ENCODE peak calls at places on chromosomes 2 and 18, in nine cellular contexts. One of them, this sample, is unnamed.

GRCh38 chr18:62510744-62511143 is 12.1 kb upstream of the ZCCHC2 start:
- DNase-seq in CD8-positive, alpha-beta T cell: no peak
- DNase-seq in endothelial cell: no peak
- DNase-seq in globus pallidus: no peak
- DNase-seq in SK-N-DZ: no peak
- DNase-seq in NCI-H2171 treated with DMSO at 0.1 percent for 48 hours: no peak
- DNase-seq in small intestine: no peak
- DNase-seq in activated naive CD8-positive, alpha-beta T cell treated with anti-CD3 and anti-CD28 coated beads for 36 hours: no peak
- DNase-seq in naive B cell: no peak
- DNase-seq in this sample: no peak

GRCh38 chr18:785242-785641 is 26.8 kb downstream of the YES1 start:
- DNase-seq in SK-N-DZ: no peak
- DNase-seq in globus pallidus: no peak
- DNase-seq in small intestine: no peak
- DNase-seq in naive B cell: no peak
- DNase-seq in NCI-H2171 treated with DMSO at 0.1 percent for 48 hours: no peak
- DNase-seq in activated naive CD8-positive, alpha-beta T cell treated with anti-CD3 and anti-CD28 coated beads for 36 hours: no peak
- DNase-seq in CD8-positive, alpha-beta T cell: no peak
- DNase-seq in endothelial cell: no peak
- DNase-seq in this sample: no peak

GRCh38 chr2:235984552-235984951 is 183.6 kb downstream of the GBX2 start:
- DNase-seq in naive B cell: no peak
- DNase-seq in activated naive CD8-positive, alpha-beta T cell treated with anti-CD3 and anti-CD28 coated beads for 36 hours: no peak
- DNase-seq in small intestine: no peak
- DNase-seq in endothelial cell: no peak
- DNase-seq in SK-N-DZ: no peak
- DNase-seq in NCI-H2171 treated with DMSO at 0.1 percent for 48 hours: no peak
- DNase-seq in globus pallidus: no peak
- DNase-seq in CD8-positive, alpha-beta T cell: no peak
- DNase-seq in this sample: no peak

GRCh38 chr2:240229603-240230423 is 89.4 kb upstream of the OTOS start:
- DNase-seq in small intestine: no peak
- DNase-seq in naive B cell: no peak
- DNase-seq in activated naive CD8-positive, alpha-beta T cell treated with anti-CD3 and anti-CD28 coated beads for 36 hours: no peak
- DNase-seq in CD8-positive, alpha-beta T cell: no peak
- DNase-seq in globus pallidus: no peak
- DNase-seq in NCI-H2171 treated with DMSO at 0.1 percent for 48 hours: no peak
- DNase-seq in SK-N-DZ: no peak
- DNase-seq in endothelial cell: peak; percentile 1
- DNase-seq in this sample: no peak

GRCh38 chr18:27114842-27115241 is 70.3 kb downstream of the CHST9 start:
- DNase-seq in SK-N-DZ: no peak
- DNase-seq in NCI-H2171 treated with DMSO at 0.1 percent for 48 hours: no peak
- DNase-seq in globus pallidus: no peak
- DNase-seq in small intestine: no peak
- DNase-seq in naive B cell: no peak
- DNase-seq in endothelial cell: no peak
- DNase-seq in activated naive CD8-positive, alpha-beta T cell treated with anti-CD3 and anti-CD28 coated beads for 36 hours: no peak
- DNase-seq in CD8-positive, alpha-beta T cell: no peak
- DNase-seq in this sample: no peak

GRCh38 chr2:171150694-171151285 is 9.9 kb downstream of the TLK1 start:
- DNase-seq in endothelial cell: no peak
- DNase-seq in activated naive CD8-positive, alpha-beta T cell treated with anti-CD3 and anti-CD28 coated beads for 36 hours: no peak
- DNase-seq in naive B cell: no peak
- DNase-seq in SK-N-DZ: no peak
- DNase-seq in small intestine: no peak
- DNase-seq in globus pallidus: no peak
- DNase-seq in CD8-positive, alpha-beta T cell: no peak
- DNase-seq in NCI-H2171 treated with DMSO at 0.1 percent for 48 hours: no peak
- DNase-seq in this sample: no peak

GRCh38 chr18:79903071-79903635 is 48.3 kb downstream of the SLC66A2 start:
- DNase-seq in NCI-H2171 treated with DMSO at 0.1 percent for 48 hours: no peak
- DNase-seq in activated naive CD8-positive, alpha-beta T cell treated with anti-CD3 and anti-CD28 coated beads for 36 hours: no peak
- DNase-seq in naive B cell: no peak
- DNase-seq in endothelial cell: no peak
- DNase-seq in CD8-positive, alpha-beta T cell: no peak
- DNase-seq in small intestine: no peak
- DNase-seq in SK-N-DZ: no peak
- DNase-seq in globus pallidus: no peak
- DNase-seq in this sample: no peak

GRCh38 chr2:19362094-19362649 is 3.7 kb upstream of the OSR1 start:
- DNase-seq in NCI-H2171 treated with DMSO at 0.1 percent for 48 hours: peak; percentile 87
- DNase-seq in CD8-positive, alpha-beta T cell: no peak
- DNase-seq in endothelial cell: no peak
- DNase-seq in SK-N-DZ: no peak
- DNase-seq in small intestine: peak; percentile 63
- DNase-seq in naive B cell: no peak
- DNase-seq in activated naive CD8-positive, alpha-beta T cell treated with anti-CD3 and anti-CD28 coated beads for 36 hours: no peak
- DNase-seq in globus pallidus: peak; percentile 51
- DNase-seq in this sample: no peak

GRCh38 chr2:36480028-36480427 is 117.9 kb downstream of the FEZ2 start:
- DNase-seq in NCI-H2171 treated with DMSO at 0.1 percent for 48 hours: no peak
- DNase-seq in SK-N-DZ: no peak
- DNase-seq in globus pallidus: no peak
- DNase-seq in small intestine: no peak
- DNase-seq in endothelial cell: no peak
- DNase-seq in CD8-positive, alpha-beta T cell: no peak
- DNase-seq in activated naive CD8-positive, alpha-beta T cell treated with anti-CD3 and anti-CD28 coated beads for 36 hours: no peak
- DNase-seq in naive B cell: no peak
- DNase-seq in this sample: no peak

GRCh38 chr18:58438161-58438983 is 190.5 kb downstream of the ALPK2 start:
- DNase-seq in CD8-positive, alpha-beta T cell: no peak
- DNase-seq in activated naive CD8-positive, alpha-beta T cell treated with anti-CD3 and anti-CD28 coated beads for 36 hours: no peak
- DNase-seq in small intestine: peak; percentile 76
- DNase-seq in naive B cell: no peak
- DNase-seq in NCI-H2171 treated with DMSO at 0.1 percent for 48 hours: no peak
- DNase-seq in SK-N-DZ: no peak
- DNase-seq in endothelial cell: no peak
- DNase-seq in globus pallidus: no peak
- DNase-seq in this sample: no peak

GRCh38 chr2:180705122-180705521 is 275.3 kb upstream of the UBE2E3 start:
- DNase-seq in NCI-H2171 treated with DMSO at 0.1 percent for 48 hours: no peak
- DNase-seq in naive B cell: no peak
- DNase-seq in CD8-positive, alpha-beta T cell: no peak
- DNase-seq in globus pallidus: no peak
- DNase-seq in activated naive CD8-positive, alpha-beta T cell treated with anti-CD3 and anti-CD28 coated beads for 36 hours: no peak
- DNase-seq in SK-N-DZ: no peak
- DNase-seq in endothelial cell: no peak
- DNase-seq in small intestine: no peak
- DNase-seq in this sample: no peak

GRCh38 chr2:45922577-45922988 is 271.1 kb downstream of the PRKCE start:
- DNase-seq in small intestine: peak; percentile 28
- DNase-seq in activated naive CD8-positive, alpha-beta T cell treated with anti-CD3 and anti-CD28 coated beads for 36 hours: no peak
- DNase-seq in endothelial cell: no peak
- DNase-seq in naive B cell: no peak
- DNase-seq in CD8-positive, alpha-beta T cell: no peak
- DNase-seq in globus pallidus: no peak
- DNase-seq in SK-N-DZ: peak; percentile 70
- DNase-seq in NCI-H2171 treated with DMSO at 0.1 percent for 48 hours: peak; percentile 77
- DNase-seq in this sample: no peak

GRCh38 chr2:17747684-17748452 is 5.7 kb downstream of the SMC6 start:
- DNase-seq in activated naive CD8-positive, alpha-beta T cell treated with anti-CD3 and anti-CD28 coated beads for 36 hours: no peak
- DNase-seq in small intestine: no peak
- DNase-seq in globus pallidus: no peak
- DNase-seq in naive B cell: no peak
- DNase-seq in CD8-positive, alpha-beta T cell: no peak
- DNase-seq in endothelial cell: no peak
- DNase-seq in SK-N-DZ: no peak
- DNase-seq in NCI-H2171 treated with DMSO at 0.1 percent for 48 hours: no peak
- DNase-seq in this sample: no peak

GRCh38 chr18:905307-905947 is 756 bp downstream of the ADCYAP1 start:
- DNase-seq in globus pallidus: no peak
- DNase-seq in NCI-H2171 treated with DMSO at 0.1 percent for 48 hours: no peak
- DNase-seq in naive B cell: no peak
- DNase-seq in small intestine: no peak
- DNase-seq in activated naive CD8-positive, alpha-beta T cell treated with anti-CD3 and anti-CD28 coated beads for 36 hours: no peak
- DNase-seq in SK-N-DZ: peak; percentile 23
- DNase-seq in endothelial cell: peak; percentile 20
- DNase-seq in CD8-positive, alpha-beta T cell: no peak
- DNase-seq in this sample: no peak

GRCh38 chr2:173652311-173652710 is 297.6 kb downstream of the CDCA7 start:
- DNase-seq in NCI-H2171 treated with DMSO at 0.1 percent for 48 hours: no peak
- DNase-seq in activated naive CD8-positive, alpha-beta T cell treated with anti-CD3 and anti-CD28 coated beads for 36 hours: no peak
- DNase-seq in CD8-positive, alpha-beta T cell: no peak
- DNase-seq in naive B cell: no peak
- DNase-seq in endothelial cell: no peak
- DNase-seq in small intestine: no peak
- DNase-seq in globus pallidus: no peak
- DNase-seq in SK-N-DZ: no peak
- DNase-seq in this sample: no peak

GRCh38 chr18:5530623-5531022 is 13.2 kb downstream of the EPB41L3 start:
- DNase-seq in small intestine: no peak
- DNase-seq in CD8-positive, alpha-beta T cell: no peak
- DNase-seq in globus pallidus: no peak
- DNase-seq in NCI-H2171 treated with DMSO at 0.1 percent for 48 hours: no peak
- DNase-seq in naive B cell: no peak
- DNase-seq in activated naive CD8-positive, alpha-beta T cell treated with anti-CD3 and anti-CD28 coated beads for 36 hours: no peak
- DNase-seq in SK-N-DZ: no peak
- DNase-seq in endothelial cell: no peak
- DNase-seq in this sample: no peak

GRCh38 chr2:96114546-96114902 is 1.8 kb downstream of the ADRA2B start:
- DNase-seq in naive B cell: no peak
- DNase-seq in globus pallidus: no peak
- DNase-seq in activated naive CD8-positive, alpha-beta T cell treated with anti-CD3 and anti-CD28 coated beads for 36 hours: no peak
- DNase-seq in endothelial cell: no peak
- DNase-seq in small intestine: no peak
- DNase-seq in CD8-positive, alpha-beta T cell: no peak
- DNase-seq in SK-N-DZ: no peak
- DNase-seq in NCI-H2171 treated with DMSO at 0.1 percent for 48 hours: no peak
- DNase-seq in this sample: no peak

GRCh38 chr2:239563561-239563960 is 162.7 kb upstream of the HDAC4 start:
- DNase-seq in activated naive CD8-positive, alpha-beta T cell treated with anti-CD3 and anti-CD28 coated beads for 36 hours: no peak
- DNase-seq in SK-N-DZ: no peak
- DNase-seq in endothelial cell: no peak
- DNase-seq in CD8-positive, alpha-beta T cell: no peak
- DNase-seq in small intestine: no peak
- DNase-seq in NCI-H2171 treated with DMSO at 0.1 percent for 48 hours: no peak
- DNase-seq in globus pallidus: no peak
- DNase-seq in naive B cell: no peak
- DNase-seq in this sample: no peak

GRCh38 chr18:26091047-26091630 is 726 bp upstream of the SS18 start:
- DNase-seq in small intestine: peak; percentile 70
- DNase-seq in SK-N-DZ: no peak
- DNase-seq in activated naive CD8-positive, alpha-beta T cell treated with anti-CD3 and anti-CD28 coated beads for 36 hours: no peak
- DNase-seq in naive B cell: no peak
- DNase-seq in endothelial cell: no peak
- DNase-seq in NCI-H2171 treated with DMSO at 0.1 percent for 48 hours: no peak
- DNase-seq in CD8-positive, alpha-beta T cell: no peak
- DNase-seq in globus pallidus: no peak
- DNase-seq in this sample: no peak

This sample was measured in neuronal stem cell.